ENCODE peak calls at places on chromosomes 5 and 9, in six cellular contexts. F is CD8-positive, alpha-beta T cell; A is NB4; Z is cardiac septum; B is T-helper 1 cell; N is NCI-H1694. V is an unnamed sample.

GRCh38 chr9:103731541-103731940 is 362.6 kb upstream of the SMC2 start:
- DNase-seq in N (no peak), A (no peak), Z (no peak), F (no peak), B (no peak), V (no peak)

GRCh38 chr9:107251756-107252322 is 31.2 kb upstream of the RAD23B start:
- DNase-seq in F (no peak), A (no peak), Z (no peak), B (no peak), N (peak), V (no peak)

GRCh38 chr5:3684118-3684517 is 88.5 kb downstream of the IRX1 start:
- DNase-seq in F (no peak), B (no peak), N (no peak), A (no peak), Z (no peak), V (no peak)

GRCh38 chr5:72126796-72127195 is 19.5 kb downstream of the MAP1B start:
- DNase-seq in N (no peak), Z (no peak), A (no peak), B (no peak), F (no peak), V (no peak)

GRCh38 chr9:127283917-127284316 is 19.3 kb downstream of the GARNL3 start:
- DNase-seq in F (peak), B (peak), Z (no peak), A (peak), N (no peak), V (no peak)

GRCh38 chr5:115333164-115333563 is 36.7 kb upstream of the CCDC112 start:
- DNase-seq in Z (no peak), B (no peak), A (peak), F (no peak), N (no peak), V (no peak)

GRCh38 chr5:59357421-59357977 is 536.0 kb downstream of the PDE4D start:
- DNase-seq in Z (no peak), N (no peak), B (no peak), A (no peak), F (no peak), V (no peak)

GRCh38 chr9:69370430-69370829 is 45.4 kb downstream of the ENTREP1 start:
- DNase-seq in B (no peak), Z (no peak), F (no peak), A (no peak), N (no peak), V (no peak)

GRCh38 chr9:4575997-4576396 is 85.7 kb downstream of the SLC1A1 start:
- DNase-seq in Z (no peak), A (no peak), B (no peak), F (no peak), N (no peak), V (no peak)

GRCh38 chr9:14660721-14661120 is 32.5 kb downstream of the ZDHHC21 start:
- DNase-seq in A (no peak), N (no peak), B (no peak), F (no peak), Z (no peak), V (no peak)

GRCh38 chr5:65674749-65675148 is 47.2 kb downstream of the SGTB start:
- DNase-seq in A (no peak), F (no peak), N (no peak), B (no peak), Z (no peak), V (no peak)

GRCh38 chr9:129885018-129885669 is 49.9 kb downstream of the USP20 start:
- DNase-seq in F (peak), N (no peak), Z (no peak), A (peak), B (no peak), V (no peak)